ENCODE peak calls at places on chromosomes 5 and 9, in seven cellular contexts. C is ovary, V is spleen, W is H1, S is HepG2, J is A549, T is stomach. E is an unnamed sample.
A peak's percentile ranks its signal among the peaks of the same experiment; 100 is the strongest.

GRCh38 chr9:112174965-112175795 is at the start of gene SUSD1:
- DNase-seq in S (peak; percentile 31), J (peak; percentile 35), W (no peak), V (peak; percentile 90), C (peak; percentile 37), T (peak; percentile 38), E (peak; percentile 62)

GRCh38 chr5:36305571-36306326 is 4.0 kb upstream of the RANBP3L start:
- DNase-seq in J (peak; percentile 36), W (no peak), T (peak; percentile 57), C (peak; percentile 48), V (no peak), S (peak; percentile 28), E (no peak)

GRCh38 chr9:18689881-18690280 is 215.9 kb downstream of the ADAMTSL1 start:
- DNase-seq in S (no peak), C (no peak), W (no peak), T (no peak), V (no peak), J (no peak), E (no peak)

GRCh38 chr9:136048560-136049411 is 46.3 kb downstream of the NACC2 start:
- DNase-seq in W (no peak), J (no peak), T (no peak), C (peak; percentile 28), V (no peak), S (no peak), E (no peak)

GRCh38 chr5:178547753-178548415 is 42.3 kb downstream of the COL23A1 start:
- DNase-seq in C (no peak), J (no peak), T (no peak), W (no peak), V (peak; percentile 33), S (no peak), E (no peak)

GRCh38 chr5:67211926-67212325 is 15.3 kb upstream of the CD180 start:
- DNase-seq in S (no peak), V (no peak), W (no peak), J (peak; percentile 48), T (no peak), C (no peak), E (no peak)

GRCh38 chr5:173420108-173420507 is 91.9 kb upstream of the STC2 start:
- DNase-seq in S (no peak), T (no peak), V (no peak), C (no peak), J (no peak), W (no peak), E (no peak)

GRCh38 chr9:95468791-95469190 is 48.0 kb downstream of the PTCH1 start:
- DNase-seq in S (no peak), V (no peak), J (no peak), C (no peak), W (no peak), T (no peak), E (no peak)

GRCh38 chr5:73373814-73374510 is 74.6 kb downstream of the FOXD1 start:
- DNase-seq in C (no peak), T (no peak), J (no peak), S (no peak), W (no peak), V (no peak), E (no peak)

DNA sequence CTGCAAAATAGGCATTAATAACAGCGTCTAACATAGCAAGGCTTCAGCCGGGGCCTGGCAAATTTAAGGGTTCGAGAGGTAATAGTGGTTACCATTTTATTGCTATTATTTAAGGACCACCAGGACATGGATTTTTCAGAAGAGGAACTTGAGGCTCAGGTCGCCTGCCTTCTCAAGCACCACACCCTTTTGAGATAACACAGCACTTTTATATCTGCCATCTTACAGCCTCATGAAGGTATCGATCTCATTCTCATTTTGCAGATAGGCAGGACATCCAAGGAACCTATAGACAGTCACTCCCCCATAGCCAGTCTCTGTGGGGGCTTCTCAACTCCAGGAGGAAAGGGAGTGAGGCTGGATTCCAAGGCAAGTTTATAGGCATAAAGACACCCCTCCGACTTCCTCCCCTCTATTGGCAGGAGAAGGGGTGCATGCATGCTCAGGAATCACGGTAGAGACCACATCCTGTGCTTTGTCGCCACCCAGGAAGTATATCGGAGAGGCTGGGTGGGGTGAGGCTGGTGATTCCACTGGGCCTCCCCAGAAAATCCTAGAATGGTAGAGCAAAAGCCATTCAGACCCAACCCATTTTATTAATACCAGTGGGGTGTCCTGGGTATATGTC is 2.3 kb downstream of the ANXA6 start:
- DNase-seq in C (no peak), T (no peak), S (no peak), V (peak; percentile 86), J (no peak), W (no peak), E (peak; percentile 84)
- TF ChIP-seq POLR2A in C (no peak), T (no peak), S (no peak), V (no peak), J (no peak), W (no peak), E (no peak)

GRCh38 chr9:36798350-36799065 is 225.8 kb downstream of the MELK start:
- DNase-seq in V (no peak), J (peak; percentile 35), S (peak; percentile 24), W (no peak), T (no peak), C (no peak), E (no peak)
- TF ChIP-seq CTCF in V (no peak), J (peak; percentile 56), S (peak; percentile 79), W (no peak), T (no peak), C (no peak), E (no peak)

GRCh38 chr5:120901199-120901598 is 437.1 kb downstream of the PRR16 start:
- DNase-seq in J (no peak), V (no peak), T (no peak), W (no peak), C (no peak), S (no peak), E (no peak)

DNA sequence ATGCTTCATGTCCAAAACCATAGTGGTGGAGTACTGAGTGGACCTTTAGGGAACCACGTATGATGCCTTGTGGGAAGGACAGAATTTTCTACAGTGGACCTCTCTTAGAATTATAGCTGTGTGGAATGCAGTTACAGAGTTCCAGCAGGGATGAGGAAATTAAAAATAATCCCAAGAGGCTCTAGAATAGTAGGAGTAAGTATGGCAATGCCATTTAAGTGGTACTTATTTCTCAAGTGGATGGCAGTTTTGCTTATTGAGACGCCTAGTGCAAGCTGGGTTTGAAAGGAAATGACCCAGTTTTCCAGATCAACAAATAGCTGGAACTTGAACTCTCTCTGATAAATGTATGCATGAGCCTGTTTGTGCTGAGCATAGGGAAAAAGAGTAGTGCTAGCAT is 431.6 kb downstream of the PRR16 start:
- DNase-seq in T (no peak), C (no peak), W (no peak), V (no peak), S (no peak), J (no peak), E (no peak)
- H3K4me1 ChIP-seq in T (no peaks in the 10 kb centered on the region), C (no peaks in the 10 kb centered on the region), W (no peaks in the 10 kb centered on the region), V (no peaks in the 10 kb centered on the region), S (no peaks in the 10 kb centered on the region), J (no peaks in the 10 kb centered on the region), E (no peaks in the 10 kb centered on the region)

GRCh38 chr5:43396762-43397304 is 15.4 kb downstream of the CCL28 start:
- DNase-seq in W (no peak), J (peak; percentile 17), C (peak; percentile 29), S (no peak), V (peak; percentile 92), T (peak; percentile 66), E (peak; percentile 56)
- TF ChIP-seq POLR2A in W (peak; percentile 27), J (no peak), C (no peak), S (no peak), V (no peak), T (no peak), E (no peak)

GRCh38 chr9:133452562-133452961 is 7.2 kb upstream of the CACFD1 start:
- DNase-seq in S (no peak), T (no peak), C (no peak), J (no peak), W (no peak), V (no peak), E (no peak)
- TF ChIP-seq CTCF in S (no peak), T (no peak), C (no peak), J (no peak), W (no peak), V (no peak), E (no peak)

DNA sequence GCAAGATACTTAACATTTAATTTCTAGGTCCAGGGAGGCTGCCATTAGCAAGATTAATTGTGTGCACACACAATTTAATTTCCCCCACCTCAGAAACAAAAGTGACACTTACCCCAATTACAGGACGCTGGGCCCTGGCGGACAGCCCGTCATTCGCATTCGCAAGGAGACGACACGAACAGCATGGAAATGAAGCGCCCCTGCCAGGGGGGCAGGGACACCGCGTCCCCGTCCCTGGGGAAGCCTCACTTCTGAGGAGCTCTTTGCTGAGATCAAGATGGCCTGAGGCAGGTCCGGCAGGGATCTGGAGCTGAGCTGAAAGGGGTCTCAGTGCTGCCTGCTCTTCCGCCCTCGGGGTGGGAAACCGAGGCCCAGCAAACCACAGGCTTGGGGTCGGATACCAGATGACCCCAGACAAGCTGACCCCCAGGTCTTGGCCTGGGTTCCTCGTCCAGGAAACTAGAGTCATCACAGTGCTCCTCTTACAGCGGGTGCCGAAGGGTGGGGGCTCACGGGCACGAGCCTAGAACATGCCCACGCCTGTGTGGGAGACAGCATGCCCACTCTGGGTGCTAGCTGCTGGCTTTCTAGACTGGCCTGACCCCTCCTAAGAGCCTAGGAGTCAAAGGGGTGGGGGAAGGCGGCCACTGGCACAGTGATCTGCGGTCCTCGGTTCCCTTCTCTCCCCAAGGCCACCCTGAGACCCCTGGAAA is 103.2 kb downstream of the VAV2 start:
- DNase-seq in S (no peak), T (no peak), J (no peak), V (no peak), W (no peak), C (no peak), E (no peak)
- H3K4me1 ChIP-seq in S (peaks cover 92% of the 10 kb centered on the region), T (peaks cover 16% of the 10 kb centered on the region), J (peaks cover 44% of the 10 kb centered on the region), V (no peaks in the 10 kb centered on the region), W (peaks cover 47% of the 10 kb centered on the region), C (peaks cover 7% of the 10 kb centered on the region), E (no peaks in the 10 kb centered on the region)